ENCODE peak calls at places on chromosomes 1 and 21, in eight cellular contexts. B, O, M, X, Q, A, C and S are unnamed samples.

GRCh38 chr1:84122780-84123382 is 21.2 kb upstream of the PRKACB start:
- DNase-seq in B (peak; percentile 69), O (peak; percentile 56), M (peak; percentile 72), X (peak; percentile 67), Q (no peak), A (peak; percentile 4), C (peak; percentile 72), S (peak; percentile 11)

GRCh38 chr1:221683681-221684080 is 58.2 kb downstream of the DUSP10 start:
- DNase-seq in B (no peak), O (no peak), M (no peak), X (peak; percentile 23), Q (no peak), A (no peak), C (no peak), S (no peak)

GRCh38 chr1:162530318-162530984 is 31.1 kb upstream of the UAP1 start:
- DNase-seq in B (no peak), O (no peak), M (no peak), X (no peak), Q (no peak), A (peak; percentile 66), C (no peak), S (no peak)

GRCh38 chr1:6417961-6418667 is 1.6 kb downstream of the HES2 start:
- DNase-seq in B (no peak), O (no peak), M (no peak), X (no peak), Q (no peak), A (no peak), C (no peak), S (no peak)

GRCh38 chr1:4611708-4612349 is 42.6 kb upstream of the AJAP1 start:
- DNase-seq in B (no peak), O (no peak), M (no peak), X (no peak), Q (no peak), A (no peak), C (no peak), S (no peak)

GRCh38 chr1:184310157-184310819 is 76.5 kb upstream of the C1orf21 start:
- DNase-seq in B (no peak), O (no peak), M (no peak), X (no peak), Q (no peak), A (no peak), C (no peak), S (no peak)

GRCh38 chr1:174414205-174414604 is 33.6 kb upstream of the GPR52 start:
- DNase-seq in B (no peak), O (no peak), M (no peak), X (no peak), Q (no peak), A (no peak), C (no peak), S (no peak)

GRCh38 chr21:25496825-25497482 is 110.3 kb downstream of the MRPL39 start:
- DNase-seq in B (peak; percentile 8), O (no peak), M (no peak), X (no peak), Q (no peak), A (no peak), C (no peak), S (no peak)

GRCh38 chr1:203289281-203289981 is 15.9 kb upstream of the BTG2 start:
- DNase-seq in B (no peak), O (peak; percentile 90), M (no peak), X (no peak), Q (peak; percentile 62), A (peak; percentile 52), C (no peak), S (no peak)

GRCh38 chr21:14995695-14996490 is 68.9 kb downstream of the NRIP1 start:
- DNase-seq in B (peak; percentile 57), O (no peak), M (no peak), X (peak; percentile 80), Q (no peak), A (no peak), C (peak; percentile 78), S (no peak)

GRCh38 chr1:223319373-223319772 is 44.6 kb downstream of the SUSD4 start:
- DNase-seq in B (no peak), O (no peak), M (no peak), X (no peak), Q (no peak), A (no peak), C (no peak), S (no peak)